ENCODE peak calls at places on chromosomes 13 and 19, in nine cellular contexts. H is PC-3, W is GM23248, Y is OCI-LY7, S is neural progenitor cell, X is HCT116, P is hepatocyte, F is MM.1S, K is SK-N-SH. B is an unnamed sample.

GRCh38 chr19:53308339-53308811 is 25.2 kb upstream of the ZNF845 start:
- DNase-seq in H (no peak), W (peak; percentile 68), Y (no peak), S (peak; percentile 67), X (no peak), P (peak; percentile 55), F (no peak), K (peak; percentile 85), B (peak; percentile 96)

GRCh38 chr13:101289764-101290163 is 126.5 kb downstream of the NALCN start:
- DNase-seq in H (no peak), W (peak; percentile 69), Y (peak; percentile 0), S (peak; percentile 87), X (no peak), P (peak; percentile 64), F (no peak), K (peak; percentile 79), B (peak; percentile 89)

GRCh38 chr13:46295531-46296464 is 84.1 kb downstream of the LRRC63 start:
- DNase-seq in H (peak; percentile 39), W (peak; percentile 97), Y (peak; percentile 69), S (no peak), X (no peak), P (no peak), F (no peak), K (no peak), B (no peak)

GRCh38 chr13:51266642-51267041 is 44.4 kb downstream of the FAM124A start:
- DNase-seq in H (no peak), W (no peak), Y (no peak), S (no peak), X (no peak), P (no peak), F (no peak), K (no peak), B (no peak)

GRCh38 chr19:6532244-6532999 is 1.6 kb downstream of the TNFSF9 start:
- DNase-seq in H (no peak), W (no peak), Y (peak; percentile 78), S (no peak), X (no peak), P (no peak), F (peak; percentile 54), K (no peak), B (no peak)

GRCh38 chr19:17394891-17395415 is 957 bp upstream of the CCDC194 start:
- DNase-seq in H (peak; percentile 50), W (peak; percentile 74), Y (peak; percentile 66), S (peak; percentile 72), X (peak; percentile 71), P (no peak), F (no peak), K (peak; percentile 81), B (peak; percentile 97)

GRCh38 chr13:113997845-113998751 is 24.2 kb upstream of the C13orf46 start:
- DNase-seq in H (peak; percentile 8), W (peak; percentile 88), Y (no peak), S (no peak), X (no peak), P (no peak), F (no peak), K (peak; percentile 54), B (no peak)

GRCh38 chr19:2315818-2316353 is 7.9 kb upstream of the LINGO3 start:
- DNase-seq in H (peak; percentile 46), W (peak; percentile 72), Y (peak; percentile 37), S (peak; percentile 86), X (no peak), P (peak; percentile 71), F (peak; percentile 32), K (peak; percentile 95), B (peak; percentile 86)

GRCh38 chr19:13116282-13117175 is at the start of gene TRMT1:
- DNase-seq in H (peak; percentile 97), W (peak; percentile 96), Y (peak; percentile 95), S (peak; percentile 95), X (peak; percentile 93), P (peak; percentile 94), F (peak; percentile 91), K (peak; percentile 94), B (peak; percentile 98)

GRCh38 chr19:13117176-13117771 is 734 bp upstream of the TRMT1 start:
- DNase-seq in H (no peak), W (peak; percentile 24), Y (no peak), S (no peak), X (peak; percentile 24), P (no peak), F (peak; percentile 41), K (no peak), B (no peak)

GRCh38 chr19:13119654-13120053 is 1.6 kb downstream of the NACC1 start:
- DNase-seq in H (no peak), W (peak; percentile 70), Y (no peak), S (no peak), X (no peak), P (no peak), F (no peak), K (no peak), B (no peak)

GRCh38 chr19:13117772-13118423 is at the start of gene NACC1:
- DNase-seq in H (peak; percentile 95), W (peak; percentile 97), Y (peak; percentile 95), S (peak; percentile 97), X (peak; percentile 89), P (peak; percentile 96), F (peak; percentile 89), K (peak; percentile 99), B (peak; percentile 94)

DNA sequence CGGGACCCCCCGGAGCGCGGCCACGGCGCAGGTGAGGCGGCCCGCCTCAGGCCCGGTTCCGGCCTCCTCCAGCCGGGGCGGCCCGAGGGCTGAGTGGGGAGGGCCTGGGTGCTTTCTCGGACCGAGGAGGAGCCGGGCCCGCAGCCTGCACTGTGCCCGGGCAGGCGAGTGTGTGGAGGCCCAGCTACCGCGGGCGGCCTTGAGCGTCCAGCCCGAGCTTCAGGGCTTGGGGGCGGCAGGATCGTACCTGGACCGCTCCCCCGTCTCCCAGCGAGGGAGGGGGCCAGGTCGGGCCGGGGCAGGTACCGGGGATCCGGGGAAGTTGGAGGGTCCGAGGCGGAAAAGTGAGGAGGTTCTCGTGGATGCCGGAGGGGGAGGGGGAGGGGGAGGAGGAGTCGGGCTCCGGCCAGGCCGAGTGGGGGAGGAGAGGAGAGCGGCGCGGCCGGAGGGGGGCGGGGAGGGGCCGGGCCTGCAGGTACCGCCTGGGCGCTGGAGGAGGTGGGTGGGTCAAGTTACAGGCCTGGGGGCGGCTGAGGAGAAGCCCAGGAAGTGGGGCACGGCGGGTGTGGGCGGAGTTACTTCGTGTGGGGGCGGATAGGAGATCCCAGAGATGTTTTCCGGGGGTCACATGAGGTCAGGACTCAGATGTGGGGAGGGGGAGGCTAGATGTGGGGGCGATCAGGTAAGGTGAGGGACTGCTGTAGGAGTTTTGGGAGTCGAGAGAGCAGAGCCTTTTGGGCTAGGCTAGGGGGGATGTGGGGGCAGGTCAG is 545 bp downstream of the NACC1 start:
- DNase-seq in H (peak; percentile 66), W (peak; percentile 59), Y (peak; percentile 75), S (peak; percentile 93), X (no peak), P (peak; percentile 85), F (peak; percentile 38), K (peak; percentile 83), B (peak; percentile 97)
- TF ChIP-seq EZH2phosphoT487 in H (no peak), W (no peak), Y (no peak), S (no peak), X (no peak), P (no peak), F (no peak), K (no peak), B (no peak)

DNA sequence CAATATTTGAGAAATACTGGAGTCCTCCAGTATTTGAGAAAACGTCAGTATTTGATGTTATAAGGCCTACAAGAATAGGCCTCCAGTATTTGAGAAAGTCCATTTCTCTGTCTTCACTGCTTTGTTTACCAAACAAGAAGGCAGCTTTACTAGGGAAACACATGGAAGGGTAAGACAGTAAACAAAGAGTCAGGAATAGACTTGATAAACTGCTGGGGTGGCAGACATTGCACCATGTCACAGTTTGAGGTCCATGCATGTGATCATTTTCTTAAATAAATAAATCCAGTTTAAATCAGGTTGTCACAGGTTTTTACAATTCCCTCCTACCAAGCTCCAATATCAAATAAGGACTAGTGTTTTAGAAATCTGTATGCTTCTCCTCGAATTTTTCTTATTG is 1431.0 kb upstream of the SPRY2 start:
- DNase-seq in H (no peak), W (no peak), Y (no peak), S (no peak), X (no peak), P (no peak), F (no peak), K (no peak), B (no peak)
- TF ChIP-seq EZH2phosphoT487 in H (no peak), W (no peak), Y (no peak), S (no peak), X (no peak), P (no peak), F (no peak), K (no peak), B (no peak)

DNA sequence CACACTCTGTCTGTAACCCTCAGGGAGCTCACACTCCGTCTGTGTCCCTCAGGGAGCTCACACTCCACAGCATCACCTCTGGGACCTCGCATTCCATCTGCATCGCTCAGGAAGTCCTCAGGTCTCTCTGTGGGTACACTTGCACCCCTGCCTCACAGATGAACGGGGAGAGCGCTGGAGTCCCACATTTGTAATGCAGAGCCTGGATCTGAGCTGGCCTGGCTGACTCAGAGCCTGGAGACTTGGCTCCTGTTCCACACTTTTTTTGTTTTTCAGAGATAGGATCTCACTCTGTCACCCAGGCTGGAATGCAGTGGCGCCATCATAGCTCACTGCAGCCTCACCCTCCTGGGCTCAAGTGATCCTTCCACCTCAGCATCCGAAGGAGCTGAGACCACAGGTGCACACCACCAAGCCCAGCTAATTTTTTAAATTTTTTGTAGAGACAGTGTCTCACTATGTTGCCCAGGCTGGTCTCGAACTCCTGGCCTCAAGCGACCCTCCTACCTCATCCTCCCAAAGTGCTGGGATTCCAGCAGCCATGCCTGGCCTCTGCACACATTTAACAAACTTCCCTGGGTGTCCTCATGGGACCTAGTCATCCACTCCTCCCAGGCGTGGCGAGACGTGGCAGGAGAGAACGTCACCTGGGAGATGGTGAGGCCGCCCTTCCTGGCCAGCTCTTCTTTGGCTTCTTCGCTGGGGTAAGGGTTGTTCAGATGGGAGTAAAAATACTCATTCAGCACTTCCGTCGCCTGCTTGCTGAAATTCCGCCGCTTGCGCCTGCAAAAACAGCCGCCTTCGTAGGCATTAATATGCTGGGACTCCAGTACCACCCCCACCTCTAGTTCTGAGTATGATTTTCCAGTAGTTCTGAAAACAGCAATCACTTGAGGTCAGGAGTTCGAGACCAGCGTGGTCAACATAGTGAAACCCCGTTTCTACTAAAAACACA is 31.0 kb downstream of the CILP2 start:
- DNase-seq in H (peak; percentile 46), W (peak; percentile 82), Y (no peak), S (no peak), X (no peak), P (no peak), F (no peak), K (no peak), B (no peak)
- TF ChIP-seq EZH2phosphoT487 in H (no peak), W (no peak), Y (no peak), S (no peak), X (no peak), P (no peak), F (no peak), K (no peak), B (no peak)

GRCh38 chr13:97502192-97502591 is 68.2 kb downstream of the RAP2A start:
- DNase-seq in H (no peak), W (no peak), Y (no peak), S (no peak), X (no peak), P (peak; percentile 26), F (no peak), K (no peak), B (no peak)
- TF ChIP-seq EZH2phosphoT487 in H (no peak), W (no peak), Y (no peak), S (no peak), X (no peak), P (no peak), F (no peak), K (no peak), B (no peak)

GRCh38 chr19:38862321-38863059 is 12.7 kb upstream of the HNRNPL start:
- DNase-seq in H (peak; percentile 64), W (peak; percentile 36), Y (no peak), S (peak; percentile 1), X (no peak), P (peak; percentile 78), F (no peak), K (peak; percentile 81), B (no peak)
- TF ChIP-seq EZH2phosphoT487 in H (no peak), W (no peak), Y (no peak), S (no peak), X (no peak), P (no peak), F (no peak), K (no peak), B (no peak)

B was measured in GM23338.